ENCODE peak calls at places on chromosomes 5 and 9, in seven cellular contexts. S, L, D, T, R, B and V are unnamed samples.

GRCh38 chr5:43547532-43547931 is 9.3 kb downstream of the PAIP1 start:
- DNase-seq in S (no peak), L (no peak), D (no peak), T (no peak), R (no peak), B (no peak), V (no peak)

GRCh38 chr9:135883410-135884089 is 23.8 kb downstream of the CAMSAP1 start:
- DNase-seq in S (no peak), L (no peak), D (no peak), T (no peak), R (no peak), B (no peak), V (no peak)

GRCh38 chr9:88874391-88874790 is 116.9 kb upstream of the S1PR3 start:
- DNase-seq in S (no peak), L (no peak), D (no peak), T (no peak), R (no peak), B (no peak), V (no peak)

GRCh38 chr5:3394046-3394597 is 201.5 kb upstream of the IRX1 start:
- DNase-seq in S (no peak), L (no peak), D (no peak), T (peak; percentile 20), R (peak; percentile 80), B (no peak), V (no peak)

GRCh38 chr5:61811052-61811451 is 479.0 kb downstream of the ZSWIM6 start:
- DNase-seq in S (no peak), L (no peak), D (no peak), T (no peak), R (no peak), B (no peak), V (no peak)

GRCh38 chr5:73666891-73667290 is 40.9 kb downstream of the ARHGEF28 start:
- DNase-seq in S (no peak), L (no peak), D (no peak), T (no peak), R (no peak), B (no peak), V (no peak)

GRCh38 chr5:72662936-72663335 is 153.5 kb upstream of the TNPO1 start:
- DNase-seq in S (no peak), L (no peak), D (peak; percentile 55), T (no peak), R (no peak), B (no peak), V (no peak)

GRCh38 chr5:8321272-8321671 is 452.3 kb downstream of the MTRR start:
- DNase-seq in S (no peak), L (no peak), D (no peak), T (no peak), R (no peak), B (no peak), V (no peak)

GRCh38 chr9:121201045-121201737 is 478 bp downstream of the RAB14 start:
- DNase-seq in S (peak; percentile 53), L (no peak), D (peak; percentile 60), T (peak; percentile 52), R (no peak), B (no peak), V (no peak)

GRCh38 chr9:130532426-130532825 is 47.0 kb upstream of the FUBP3 start:
- DNase-seq in S (no peak), L (no peak), D (no peak), T (no peak), R (no peak), B (no peak), V (no peak)

GRCh38 chr5:75640826-75641225 is 29.6 kb downstream of the ANKDD1B start:
- DNase-seq in S (no peak), L (no peak), D (no peak), T (no peak), R (no peak), B (no peak), V (no peak)

GRCh38 chr9:16501098-16501663 is 369.3 kb downstream of the BNC2 start:
- DNase-seq in S (no peak), L (no peak), D (no peak), T (no peak), R (no peak), B (peak; percentile 28), V (no peak)

GRCh38 chr9:17799383-17799782 is 220.5 kb downstream of the SH3GL2 start:
- DNase-seq in S (no peak), L (no peak), D (no peak), T (no peak), R (no peak), B (no peak), V (no peak)

GRCh38 chr9:17800397-17800796 is 221.5 kb downstream of the SH3GL2 start:
- DNase-seq in S (no peak), L (no peak), D (no peak), T (no peak), R (no peak), B (no peak), V (no peak)

GRCh38 chr9:17807670-17808282 is 228.9 kb downstream of the SH3GL2 start:
- DNase-seq in S (no peak), L (no peak), D (no peak), T (no peak), R (no peak), B (no peak), V (no peak)

GRCh38 chr9:17802249-17802857 is 223.5 kb downstream of the SH3GL2 start:
- DNase-seq in S (no peak), L (no peak), D (peak; percentile 38), T (no peak), R (no peak), B (no peak), V (no peak)
- TF ChIP-seq CTCF in S (peak; percentile 53), L (peak; percentile 51), D (peak; percentile 86), T (no peak), R (no peak), B (peak; percentile 33), V (peak; percentile 35)

DNA sequence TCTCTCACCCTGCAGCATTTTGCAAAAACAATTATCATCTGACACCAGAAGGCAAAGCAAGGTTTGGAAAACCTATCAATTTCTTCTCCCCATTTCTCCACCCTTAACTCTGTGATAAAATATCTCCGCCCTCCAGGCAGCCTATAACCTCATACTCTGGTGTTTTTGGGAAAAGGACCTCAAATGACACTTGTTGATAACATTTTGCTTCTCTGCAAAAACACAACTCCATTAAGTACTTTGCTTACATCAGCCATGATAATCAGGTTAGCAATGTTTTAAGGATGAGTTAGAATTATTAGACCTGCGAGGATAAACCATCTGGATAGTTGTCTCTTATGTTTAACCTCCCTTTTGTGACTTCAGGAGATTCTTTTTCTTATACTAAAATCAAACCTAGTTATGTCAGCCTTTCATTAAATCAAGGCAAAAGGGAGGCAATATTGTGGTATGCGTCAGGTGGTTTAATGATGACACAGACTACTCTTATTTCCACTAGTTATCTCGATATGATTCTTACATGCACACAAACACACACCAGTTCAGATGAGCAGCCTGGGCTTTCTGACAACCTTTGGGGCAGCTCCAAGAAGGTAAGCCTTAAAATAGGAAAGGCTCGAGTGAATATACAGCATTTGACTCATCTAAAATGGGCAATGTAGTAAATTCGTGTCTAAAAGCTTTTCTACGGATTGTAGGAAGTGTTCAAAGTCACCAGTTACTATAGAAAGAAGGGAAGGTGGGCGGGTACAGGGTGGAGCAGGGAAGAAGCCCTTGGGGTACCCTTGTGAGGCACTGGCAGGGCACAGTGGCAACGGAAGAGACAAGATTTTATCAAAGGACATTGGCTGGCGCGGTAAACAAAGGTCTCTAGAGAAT is 2.1 kb downstream of the ANKH start:
- DNase-seq in S (no peak), L (no peak), D (no peak), T (no peak), R (no peak), B (no peak), V (no peak)
- H3K4me3 ChIP-seq in S (peak overlapping the region; percentile 91), L (no peak overlapping the region), D (peak overlapping the region; percentile 57), T (no peak overlapping the region), R (peak overlapping the region; percentile 90), B (no peak overlapping the region), V (peak overlapping the region; percentile 74)

DNA sequence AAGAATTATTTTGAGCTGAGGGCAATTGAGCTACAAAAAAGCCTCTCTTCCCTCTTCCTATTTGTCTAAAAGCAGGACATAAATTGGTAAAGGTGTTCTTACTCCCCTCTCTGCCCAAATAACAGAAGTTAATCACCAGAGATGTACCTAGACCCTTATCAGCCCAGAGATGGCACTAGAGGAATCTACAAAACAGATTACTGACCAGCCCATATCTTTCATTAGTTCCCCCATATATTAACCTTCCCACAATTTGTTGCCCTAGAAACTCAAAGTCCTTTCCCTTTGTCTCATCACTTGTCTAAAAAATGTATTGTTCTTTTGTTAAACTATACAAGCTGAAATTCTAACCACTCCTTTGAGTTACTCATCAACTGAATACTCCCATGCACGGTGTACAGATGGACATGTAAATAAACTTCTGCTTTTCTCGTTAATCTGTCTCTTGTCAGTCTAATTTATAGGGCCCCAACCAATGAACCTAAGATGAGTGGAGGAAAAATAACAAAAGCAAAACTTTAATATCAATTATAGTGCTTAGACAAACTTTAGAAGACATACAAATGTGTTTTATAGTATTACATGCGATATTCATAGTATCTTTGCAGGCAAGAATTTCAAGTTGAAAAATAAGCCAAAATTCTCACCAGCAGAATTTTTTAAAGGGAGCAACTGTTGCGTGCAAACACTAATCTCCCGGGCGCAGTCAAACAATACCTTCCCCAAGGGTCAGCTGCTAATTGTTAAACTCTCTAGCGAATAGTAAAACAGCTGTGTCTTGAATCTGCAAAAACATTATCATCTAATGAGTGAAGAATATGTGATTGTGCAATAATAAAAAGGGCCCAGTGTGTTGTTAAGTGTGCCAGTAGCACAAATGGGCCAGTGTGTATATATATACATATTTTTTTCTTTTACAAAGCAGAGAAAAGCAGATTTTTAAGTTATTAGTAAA is 131.1 kb downstream of the CCDC192 start:
- DNase-seq in S (no peak), L (no peak), D (no peak), T (no peak), R (no peak), B (no peak), V (no peak)
- TF ChIP-seq CTCF in S (no peak), L (no peak), D (no peak), T (no peak), R (no peak), B (no peak), V (no peak)

GRCh38 chr5:54733101-54733500 is 215.5 kb downstream of the SNX18 start:
- DNase-seq in S (no peak), L (no peak), D (no peak), T (no peak), R (no peak), B (no peak), V (no peak)

GRCh38 chr5:54722846-54723433 is 205.4 kb downstream of the SNX18 start:
- DNase-seq in S (no peak), L (no peak), D (no peak), T (no peak), R (no peak), B (no peak), V (no peak)

GRCh38 chr5:54725391-54726280 is 208.1 kb downstream of the SNX18 start:
- DNase-seq in S (no peak), L (no peak), D (no peak), T (no peak), R (no peak), B (no peak), V (no peak)

GRCh38 chr5:54732108-54732507 is 214.5 kb downstream of the SNX18 start:
- DNase-seq in S (no peak), L (no peak), D (no peak), T (no peak), R (no peak), B (no peak), V (no peak)

GRCh38 chr5:54727874-54728273 is 210.3 kb downstream of the SNX18 start:
- DNase-seq in S (no peak), L (no peak), D (no peak), T (no peak), R (no peak), B (no peak), V (no peak)
- H3K4me3 ChIP-seq in S (no peak overlapping the region), L (no peak overlapping the region), D (no peak overlapping the region), T (no peak overlapping the region), R (no peak overlapping the region), B (no peak overlapping the region), V (no peak overlapping the region)